ENCODE peak calls at places on chromosome 14, in nine cellular contexts. One of them, this sample, is unnamed.

GRCh38 chr14:68523994-68524725 is 268.7 kb downstream of the ZFP36L1 start:
- DNase-seq in lower leg skin: peak
- DNase-seq in CD8-positive, alpha-beta T cell: no peak
- DNase-seq in AG09309: no peak
- DNase-seq in WTC11: no peak
- DNase-seq in MM.1S: no peak
- DNase-seq in fibroblast of lung: peak
- DNase-seq in stomach: no peak
- DNase-seq in neural crest cell: no peak
- DNase-seq in this sample: no peak

GRCh38 chr14:32102968-32103367 is 25.9 kb downstream of the ARHGAP5 start:
- DNase-seq in lower leg skin: no peak
- DNase-seq in CD8-positive, alpha-beta T cell: no peak
- DNase-seq in AG09309: no peak
- DNase-seq in WTC11: no peak
- DNase-seq in MM.1S: no peak
- DNase-seq in fibroblast of lung: no peak
- DNase-seq in stomach: no peak
- DNase-seq in neural crest cell: no peak
- DNase-seq in this sample: no peak

GRCh38 chr14:24430682-24431568 is 1.2 kb downstream of the KHNYN start:
- DNase-seq in lower leg skin: no peak
- DNase-seq in CD8-positive, alpha-beta T cell: no peak
- DNase-seq in AG09309: no peak
- DNase-seq in WTC11: peak
- DNase-seq in MM.1S: peak
- DNase-seq in fibroblast of lung: peak
- DNase-seq in stomach: peak
- DNase-seq in neural crest cell: no peak
- DNase-seq in this sample: peak

GRCh38 chr14:56794557-56795283 is 15.6 kb downstream of the OTX2 start:
- DNase-seq in lower leg skin: no peak
- DNase-seq in CD8-positive, alpha-beta T cell: no peak
- DNase-seq in AG09309: no peak
- DNase-seq in WTC11: peak
- DNase-seq in MM.1S: no peak
- DNase-seq in fibroblast of lung: no peak
- DNase-seq in stomach: no peak
- DNase-seq in neural crest cell: no peak
- DNase-seq in this sample: no peak

GRCh38 chr14:35883677-35884293 is 57.6 kb downstream of the BRMS1L start:
- DNase-seq in lower leg skin: no peak
- DNase-seq in CD8-positive, alpha-beta T cell: no peak
- DNase-seq in AG09309: no peak
- DNase-seq in WTC11: no peak
- DNase-seq in MM.1S: peak
- DNase-seq in fibroblast of lung: peak
- DNase-seq in stomach: peak
- DNase-seq in neural crest cell: peak
- DNase-seq in this sample: peak

GRCh38 chr14:85250369-85250768 is 279.6 kb upstream of the FLRT2 start:
- DNase-seq in lower leg skin: no peak
- DNase-seq in CD8-positive, alpha-beta T cell: no peak
- DNase-seq in AG09309: no peak
- DNase-seq in WTC11: peak
- DNase-seq in MM.1S: no peak
- DNase-seq in fibroblast of lung: no peak
- DNase-seq in stomach: no peak
- DNase-seq in neural crest cell: no peak
- DNase-seq in this sample: no peak

GRCh38 chr14:105861985-105862465 is 335.6 kb downstream of the TMEM121 start:
- DNase-seq in lower leg skin: peak
- DNase-seq in CD8-positive, alpha-beta T cell: peak
- DNase-seq in AG09309: no peak
- DNase-seq in WTC11: peak
- DNase-seq in MM.1S: peak
- DNase-seq in fibroblast of lung: no peak
- DNase-seq in stomach: peak
- DNase-seq in neural crest cell: no peak
- DNase-seq in this sample: peak

GRCh38 chr14:34872822-34873590 is 2.2 kb downstream of the BAZ1A start:
- DNase-seq in lower leg skin: no peak
- DNase-seq in CD8-positive, alpha-beta T cell: no peak
- DNase-seq in AG09309: no peak
- DNase-seq in WTC11: no peak
- DNase-seq in MM.1S: no peak
- DNase-seq in fibroblast of lung: peak
- DNase-seq in stomach: no peak
- DNase-seq in neural crest cell: no peak
- DNase-seq in this sample: peak

GRCh38 chr14:32913725-32914124 is 25.0 kb upstream of the NPAS3 start:
- DNase-seq in lower leg skin: no peak
- DNase-seq in CD8-positive, alpha-beta T cell: no peak
- DNase-seq in AG09309: no peak
- DNase-seq in WTC11: no peak
- DNase-seq in MM.1S: no peak
- DNase-seq in fibroblast of lung: no peak
- DNase-seq in stomach: no peak
- DNase-seq in neural crest cell: no peak
- DNase-seq in this sample: no peak

GRCh38 chr14:75249251-75249957 is 29.2 kb upstream of the FOS start:
- DNase-seq in lower leg skin: no peak
- DNase-seq in CD8-positive, alpha-beta T cell: peak
- DNase-seq in AG09309: no peak
- DNase-seq in WTC11: no peak
- DNase-seq in MM.1S: peak
- DNase-seq in fibroblast of lung: no peak
- DNase-seq in stomach: peak
- DNase-seq in neural crest cell: no peak
- DNase-seq in this sample: peak

GRCh38 chr14:100165376-100165775 is 5.9 kb upstream of the DEGS2 start:
- DNase-seq in lower leg skin: no peak
- DNase-seq in CD8-positive, alpha-beta T cell: no peak
- DNase-seq in AG09309: no peak
- DNase-seq in WTC11: peak
- DNase-seq in MM.1S: no peak
- DNase-seq in fibroblast of lung: no peak
- DNase-seq in stomach: peak
- DNase-seq in neural crest cell: no peak
- DNase-seq in this sample: no peak

GRCh38 chr14:28577187-28577586 is 189.4 kb upstream of the FOXG1 start:
- DNase-seq in lower leg skin: no peak
- DNase-seq in CD8-positive, alpha-beta T cell: no peak
- DNase-seq in AG09309: no peak
- DNase-seq in WTC11: no peak
- DNase-seq in MM.1S: no peak
- DNase-seq in fibroblast of lung: no peak
- DNase-seq in stomach: no peak
- DNase-seq in neural crest cell: no peak
- DNase-seq in this sample: no peak

GRCh38 chr14:69153848-69154208 is 909 bp upstream of the DCAF5 start:
- DNase-seq in lower leg skin: no peak
- DNase-seq in CD8-positive, alpha-beta T cell: no peak
- DNase-seq in AG09309: no peak
- DNase-seq in WTC11: no peak
- DNase-seq in MM.1S: no peak
- DNase-seq in fibroblast of lung: no peak
- DNase-seq in stomach: no peak
- DNase-seq in neural crest cell: peak
- DNase-seq in this sample: peak

GRCh38 chr14:50943261-50943942 is 881 bp downstream of the PYGL start:
- DNase-seq in lower leg skin: peak
- DNase-seq in CD8-positive, alpha-beta T cell: no peak
- DNase-seq in AG09309: no peak
- DNase-seq in WTC11: peak
- DNase-seq in MM.1S: no peak
- DNase-seq in fibroblast of lung: peak
- DNase-seq in stomach: peak
- DNase-seq in neural crest cell: peak
- DNase-seq in this sample: no peak

GRCh38 chr14:99516156-99517045 is 35.2 kb downstream of the CCNK start:
- DNase-seq in lower leg skin: peak
- DNase-seq in CD8-positive, alpha-beta T cell: no peak
- DNase-seq in AG09309: no peak
- DNase-seq in WTC11: peak
- DNase-seq in MM.1S: no peak
- DNase-seq in fibroblast of lung: no peak
- DNase-seq in stomach: no peak
- DNase-seq in neural crest cell: no peak
- DNase-seq in this sample: no peak

GRCh38 chr14:54653764-54654469 is 87.0 kb downstream of the SAMD4A start:
- DNase-seq in lower leg skin: no peak
- DNase-seq in CD8-positive, alpha-beta T cell: no peak
- DNase-seq in AG09309: no peak
- DNase-seq in WTC11: no peak
- DNase-seq in MM.1S: no peak
- DNase-seq in fibroblast of lung: peak
- DNase-seq in stomach: no peak
- DNase-seq in neural crest cell: no peak
- DNase-seq in this sample: no peak

GRCh38 chr14:105220699-105221597 is 27.4 kb upstream of the BTBD6 start:
- DNase-seq in lower leg skin: no peak
- DNase-seq in CD8-positive, alpha-beta T cell: no peak
- DNase-seq in AG09309: no peak
- DNase-seq in WTC11: no peak
- DNase-seq in MM.1S: no peak
- DNase-seq in fibroblast of lung: no peak
- DNase-seq in stomach: peak
- DNase-seq in neural crest cell: no peak
- DNase-seq in this sample: no peak

GRCh38 chr14:99574099-99574880 is 29.7 kb downstream of the CCDC85C start:
- DNase-seq in lower leg skin: no peak
- DNase-seq in CD8-positive, alpha-beta T cell: no peak
- DNase-seq in AG09309: peak
- DNase-seq in WTC11: peak
- DNase-seq in MM.1S: no peak
- DNase-seq in fibroblast of lung: peak
- DNase-seq in stomach: peak
- DNase-seq in neural crest cell: no peak
- DNase-seq in this sample: no peak

GRCh38 chr14:91493169-91493568 is 16.9 kb downstream of the PPP4R3A start:
- DNase-seq in lower leg skin: no peak
- DNase-seq in CD8-positive, alpha-beta T cell: no peak
- DNase-seq in AG09309: no peak
- DNase-seq in WTC11: no peak
- DNase-seq in MM.1S: no peak
- DNase-seq in fibroblast of lung: no peak
- DNase-seq in stomach: no peak
- DNase-seq in neural crest cell: no peak
- DNase-seq in this sample: no peak

GRCh38 chr14:20823859-20824258 is 21.2 kb upstream of the RNASE1 start:
- DNase-seq in lower leg skin: no peak
- DNase-seq in CD8-positive, alpha-beta T cell: no peak
- DNase-seq in AG09309: no peak
- DNase-seq in WTC11: no peak
- DNase-seq in MM.1S: no peak
- DNase-seq in fibroblast of lung: no peak
- DNase-seq in stomach: no peak
- DNase-seq in neural crest cell: no peak
- DNase-seq in this sample: no peak

DNA sequence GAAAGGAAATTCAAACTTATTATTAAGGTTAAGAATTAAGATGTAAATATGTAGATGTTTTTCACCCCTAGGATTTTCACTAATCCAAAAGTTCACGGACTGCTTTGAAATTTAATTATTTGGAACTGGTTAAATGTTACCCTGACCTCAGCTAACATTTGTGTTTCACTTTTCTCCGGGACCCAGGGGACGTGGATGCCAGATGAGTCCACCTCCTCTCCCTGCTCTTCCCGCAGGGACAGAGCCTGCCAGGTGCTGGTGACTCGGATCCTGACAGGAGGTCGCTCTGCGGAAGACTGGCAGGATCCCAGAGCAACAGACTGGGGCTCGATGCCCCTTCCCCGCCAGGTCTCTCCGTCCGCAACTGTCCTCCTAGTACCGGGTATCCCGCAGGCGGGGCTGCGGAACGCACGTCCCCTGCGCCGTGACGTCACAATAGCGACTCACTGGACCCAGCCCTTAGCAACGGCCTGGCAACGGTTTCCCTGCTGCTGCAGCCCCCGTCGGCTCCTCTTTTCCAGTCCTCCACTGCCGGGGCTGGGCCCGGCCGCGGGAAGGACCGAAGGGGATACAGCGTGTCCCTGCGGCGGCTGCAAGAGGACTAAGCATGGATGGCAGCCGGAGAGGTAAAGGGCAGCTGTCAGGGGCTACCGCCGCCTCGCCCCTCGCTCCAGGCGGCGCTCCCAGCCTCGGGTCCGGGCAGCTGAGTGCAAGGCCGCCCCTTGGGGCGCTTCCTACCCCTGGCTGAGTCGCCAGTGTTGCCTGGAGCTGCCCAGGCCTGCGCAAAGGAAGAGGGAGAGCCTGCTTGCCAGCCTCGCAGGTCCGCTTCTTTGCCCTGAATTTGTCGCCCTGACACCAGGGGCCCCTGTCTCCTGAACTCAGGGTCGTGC is at the start of gene SPATA7:
- DNase-seq in lower leg skin: peak
- DNase-seq in CD8-positive, alpha-beta T cell: peak
- DNase-seq in AG09309: peak
- DNase-seq in WTC11: peak
- DNase-seq in MM.1S: peak
- DNase-seq in fibroblast of lung: peak
- DNase-seq in stomach: peak
- DNase-seq in neural crest cell: peak
- DNase-seq in this sample: peak
- TF ChIP-seq CTCF in lower leg skin: no peak
- TF ChIP-seq CTCF in CD8-positive, alpha-beta T cell: no peak
- TF ChIP-seq CTCF in AG09309: no peak
- TF ChIP-seq CTCF in WTC11: no peak
- TF ChIP-seq CTCF in MM.1S: no peak
- TF ChIP-seq CTCF in fibroblast of lung: no peak
- TF ChIP-seq CTCF in stomach: no peak
- TF ChIP-seq CTCF in neural crest cell: no peak
- TF ChIP-seq CTCF in this sample: no peak

GRCh38 chr14:93970589-93970966 is 5.8 kb downstream of the ASB2 start:
- DNase-seq in lower leg skin: no peak
- DNase-seq in CD8-positive, alpha-beta T cell: peak
- DNase-seq in AG09309: no peak
- DNase-seq in WTC11: no peak
- DNase-seq in MM.1S: peak
- DNase-seq in fibroblast of lung: no peak
- DNase-seq in stomach: peak
- DNase-seq in neural crest cell: no peak
- DNase-seq in this sample: no peak
- TF ChIP-seq CTCF in lower leg skin: no peak
- TF ChIP-seq CTCF in CD8-positive, alpha-beta T cell: peak
- TF ChIP-seq CTCF in AG09309: peak
- TF ChIP-seq CTCF in WTC11: no peak
- TF ChIP-seq CTCF in MM.1S: peak
- TF ChIP-seq CTCF in fibroblast of lung: no peak
- TF ChIP-seq CTCF in stomach: no peak
- TF ChIP-seq CTCF in neural crest cell: peak
- TF ChIP-seq CTCF in this sample: no peak

GRCh38 chr14:78697341-78697740 is 527.2 kb downstream of the NRXN3 start:
- DNase-seq in lower leg skin: no peak
- DNase-seq in CD8-positive, alpha-beta T cell: no peak
- DNase-seq in AG09309: no peak
- DNase-seq in WTC11: no peak
- DNase-seq in MM.1S: peak
- DNase-seq in fibroblast of lung: peak
- DNase-seq in stomach: no peak
- DNase-seq in neural crest cell: no peak
- DNase-seq in this sample: peak
- TF ChIP-seq CTCF in lower leg skin: no peak
- TF ChIP-seq CTCF in CD8-positive, alpha-beta T cell: no peak
- TF ChIP-seq CTCF in AG09309: peak
- TF ChIP-seq CTCF in WTC11: peak
- TF ChIP-seq CTCF in MM.1S: peak
- TF ChIP-seq CTCF in fibroblast of lung: peak
- TF ChIP-seq CTCF in stomach: no peak
- TF ChIP-seq CTCF in neural crest cell: peak
- TF ChIP-seq CTCF in this sample: no peak

GRCh38 chr14:63852817-63853730 is at the start of gene SYNE2:
- DNase-seq in lower leg skin: peak
- DNase-seq in CD8-positive, alpha-beta T cell: peak
- DNase-seq in AG09309: no peak
- DNase-seq in WTC11: peak
- DNase-seq in MM.1S: peak
- DNase-seq in fibroblast of lung: peak
- DNase-seq in stomach: peak
- DNase-seq in neural crest cell: peak
- DNase-seq in this sample: peak
- TF ChIP-seq CTCF in lower leg skin: no peak
- TF ChIP-seq CTCF in CD8-positive, alpha-beta T cell: peak
- TF ChIP-seq CTCF in AG09309: no peak
- TF ChIP-seq CTCF in WTC11: no peak
- TF ChIP-seq CTCF in MM.1S: no peak
- TF ChIP-seq CTCF in fibroblast of lung: no peak
- TF ChIP-seq CTCF in stomach: peak
- TF ChIP-seq CTCF in neural crest cell: peak
- TF ChIP-seq CTCF in this sample: peak

This sample was measured in GM20000.